ENCODE peak calls at places on chromosome 2, in five cellular contexts. T is HepG2, O is kidney, Z is dorsolateral prefrontal cortex, G is BE2C. U is an unnamed sample.

GRCh38 chr2:102100371-102101096 is 42.0 kb upstream of the IL1R1 start:
- DNase-seq in G (no peak), T (peak), Z (no peak), O (no peak), U (peak)

GRCh38 chr2:230227216-230227615 is 1.7 kb downstream of the SP140 start:
- DNase-seq in G (no peak), O (no peak), T (peak), Z (no peak), U (peak)

GRCh38 chr2:16617282-16618266 is 48.1 kb downstream of the CYRIA start:
- DNase-seq in Z (no peak), G (peak), T (no peak), O (no peak), U (no peak)

GRCh38 chr2:162574615-162575452 is 230.9 kb downstream of the GCA start:
- DNase-seq in Z (no peak), T (peak), O (no peak), G (no peak), U (no peak)

GRCh38 chr2:43792653-43793052 is 18.8 kb downstream of the DYNC2LI1 start:
- DNase-seq in O (no peak), T (no peak), Z (no peak), G (no peak), U (no peak)

GRCh38 chr2:103153580-103153979 is 391.7 kb downstream of the TMEM182 start:
- DNase-seq in G (no peak), T (no peak), O (no peak), Z (no peak), U (no peak)

GRCh38 chr2:241842620-241843211 is 16.0 kb downstream of the PDCD1 start:
- DNase-seq in G (peak), O (peak), T (no peak), Z (no peak), U (peak)

GRCh38 chr2:218879881-218880748 is 537 bp upstream of the WNT10A start:
- DNase-seq in Z (no peak), G (peak), O (peak), T (no peak), U (peak)

GRCh38 chr2:234292955-234293228 is 204.0 kb downstream of the ARL4C start:
- DNase-seq in O (no peak), G (no peak), Z (no peak), T (no peak), U (no peak)

GRCh38 chr2:196176142-196176738 is 4.9 kb upstream of the STK17B start:
- DNase-seq in T (no peak), G (no peak), Z (no peak), O (no peak), U (peak)

GRCh38 chr2:21118302-21118920 is 5.4 kb upstream of the TDRD15 start:
- DNase-seq in G (peak), Z (no peak), T (peak), O (no peak), U (peak)

GRCh38 chr2:3667151-3667631 is 9.2 kb downstream of the ALLC start:
- DNase-seq in T (no peak), Z (no peak), G (peak), O (no peak), U (peak)

GRCh38 chr2:26772064-26773001 is 8.2 kb downstream of the SLC35F6 start:
- DNase-seq in G (no peak), T (peak), O (peak), Z (peak), U (no peak)

GRCh38 chr2:181891966-181892794 is 650 bp downstream of the ITPRID2 start:
- DNase-seq in O (peak), G (peak), T (peak), Z (peak), U (peak)

GRCh38 chr2:2638516-2638915 is 307.4 kb upstream of the MYT1L start:
- DNase-seq in O (no peak), Z (no peak), T (no peak), G (no peak), U (no peak)

GRCh38 chr2:240480834-240481623 is 45.6 kb downstream of the GPC1 start:
- DNase-seq in G (no peak), T (no peak), O (no peak), Z (no peak), U (no peak)

GRCh38 chr2:180733330-180733729 is 247.1 kb upstream of the UBE2E3 start:
- DNase-seq in Z (no peak), T (no peak), O (no peak), G (no peak), U (no peak)

GRCh38 chr2:118971245-118972122 is 29.5 kb downstream of the MARCO start:
- DNase-seq in O (no peak), Z (no peak), G (no peak), T (no peak), U (no peak)

GRCh38 chr2:44218771-44219170 is 50.1 kb downstream of the PPM1B start:
- DNase-seq in T (no peak), Z (no peak), O (no peak), G (no peak), U (no peak)

GRCh38 chr2:157158111-157158510 is 99.4 kb upstream of the GALNT5 start:
- DNase-seq in T (no peak), Z (no peak), O (no peak), G (no peak), U (no peak)

GRCh38 chr2:175399326-175399725 is 217.8 kb upstream of the ATP5MC3 start:
- DNase-seq in T (no peak), O (no peak), G (no peak), Z (no peak), U (no peak)

GRCh38 chr2:210461401-210461800 is 15.2 kb downstream of the LANCL1 start:
- DNase-seq in G (no peak), O (no peak), T (no peak), Z (no peak), U (peak)

GRCh38 chr2:210458395-210458794 is 18.2 kb downstream of the LANCL1 start:
- DNase-seq in O (no peak), Z (no peak), T (no peak), G (no peak), U (no peak)

GRCh38 chr2:210459925-210460862 is 16.4 kb downstream of the LANCL1 start:
- DNase-seq in Z (peak), G (no peak), T (no peak), O (no peak), U (peak)

GRCh38 chr2:210459407-210459806 is 17.2 kb downstream of the LANCL1 start:
- DNase-seq in Z (no peak), O (no peak), G (no peak), T (no peak), U (no peak)

DNA sequence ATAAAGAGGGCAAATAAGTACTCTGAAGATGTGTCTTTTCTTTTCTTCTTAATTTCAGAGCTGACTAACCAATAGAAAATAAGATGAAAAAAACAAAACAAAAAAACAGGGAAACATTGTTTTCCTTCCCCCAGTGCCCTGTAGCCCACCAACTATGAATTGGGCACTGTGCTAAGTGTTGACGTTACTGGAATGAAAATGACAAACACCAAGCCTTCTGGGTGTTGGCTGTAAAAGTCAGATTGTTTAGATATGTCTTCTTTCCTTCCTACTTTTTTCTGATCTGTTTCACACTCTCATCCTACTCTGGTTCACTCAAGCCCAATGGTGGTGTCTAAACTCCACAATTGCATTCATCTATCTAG is 15.7 kb downstream of the LANCL1 start:
- DNase-seq in G (no peak), O (no peak), T (no peak), Z (no peak), U (no peak)
- H3K4me3 ChIP-seq in G (no peak), O (no peak), T (no peak), Z (no peak), U (no peak)

GRCh38 chr2:153623020-153623419 is 144.5 kb upstream of the RPRM start:
- DNase-seq in Z (no peak), O (no peak), G (no peak), T (no peak), U (no peak)

GRCh38 chr2:153622285-153622684 is 143.7 kb upstream of the RPRM start:
- DNase-seq in Z (no peak), G (no peak), O (no peak), T (peak), U (no peak)
- TF ChIP-seq CTCF in Z (no peak), G (peak), O (no peak), T (peak), U (no peak)

DNA sequence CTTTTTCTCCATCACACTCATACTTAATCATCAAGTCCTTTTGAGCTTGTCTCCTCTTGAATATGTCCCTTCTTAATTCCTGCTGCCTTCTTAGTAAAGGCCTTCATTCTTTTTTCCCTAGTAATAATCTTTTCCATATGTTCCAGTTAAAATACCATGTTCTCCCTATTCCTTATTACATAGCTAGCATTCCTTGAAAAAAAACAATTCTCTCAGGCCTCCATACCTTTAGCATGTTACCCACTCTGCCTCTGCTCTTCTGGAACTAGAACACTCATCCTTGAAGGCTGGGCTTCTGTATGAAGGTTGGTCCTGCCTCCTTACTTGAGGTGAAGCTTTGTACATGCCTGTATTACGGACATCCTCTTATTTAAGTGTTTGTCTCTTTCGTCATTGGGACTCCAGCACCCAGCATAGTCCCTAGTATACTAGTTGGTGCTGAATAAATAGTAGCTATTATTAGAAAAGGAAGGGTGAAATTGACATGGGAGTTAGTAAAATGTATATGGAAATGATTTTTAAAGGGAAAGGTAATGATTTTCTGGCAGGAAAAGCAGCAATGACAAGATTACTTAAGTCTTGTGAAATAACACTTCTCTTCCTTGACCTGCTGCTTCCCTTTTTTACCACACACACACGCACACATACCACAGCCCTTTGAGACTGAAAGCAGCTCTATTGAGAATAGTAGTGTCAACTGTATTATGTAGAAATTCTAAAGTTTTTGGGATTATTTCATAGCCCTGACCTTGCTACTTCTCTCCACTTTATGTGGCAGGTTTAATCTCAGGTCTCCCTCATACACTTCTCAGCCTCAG is 45.6 kb downstream of the REL start:
- DNase-seq in Z (no peak), G (no peak), O (no peak), T (no peak), U (no peak)
- H3K4me3 ChIP-seq in Z (no peak), G (no peak), O (no peak), T (no peak), U (no peak)

GRCh38 chr2:202237787-202238233 is 587 bp downstream of the SUMO1 start:
- DNase-seq in G (no peak), Z (peak), O (no peak), T (peak), U (peak)

GRCh38 chr2:202238234-202239197 is at the start of gene SUMO1:
- DNase-seq in T (peak), Z (peak), G (peak), O (peak), U (peak)
- TF ChIP-seq CTCF in T (peak), Z (no peak), G (no peak), O (no peak), U (no peak)

DNA sequence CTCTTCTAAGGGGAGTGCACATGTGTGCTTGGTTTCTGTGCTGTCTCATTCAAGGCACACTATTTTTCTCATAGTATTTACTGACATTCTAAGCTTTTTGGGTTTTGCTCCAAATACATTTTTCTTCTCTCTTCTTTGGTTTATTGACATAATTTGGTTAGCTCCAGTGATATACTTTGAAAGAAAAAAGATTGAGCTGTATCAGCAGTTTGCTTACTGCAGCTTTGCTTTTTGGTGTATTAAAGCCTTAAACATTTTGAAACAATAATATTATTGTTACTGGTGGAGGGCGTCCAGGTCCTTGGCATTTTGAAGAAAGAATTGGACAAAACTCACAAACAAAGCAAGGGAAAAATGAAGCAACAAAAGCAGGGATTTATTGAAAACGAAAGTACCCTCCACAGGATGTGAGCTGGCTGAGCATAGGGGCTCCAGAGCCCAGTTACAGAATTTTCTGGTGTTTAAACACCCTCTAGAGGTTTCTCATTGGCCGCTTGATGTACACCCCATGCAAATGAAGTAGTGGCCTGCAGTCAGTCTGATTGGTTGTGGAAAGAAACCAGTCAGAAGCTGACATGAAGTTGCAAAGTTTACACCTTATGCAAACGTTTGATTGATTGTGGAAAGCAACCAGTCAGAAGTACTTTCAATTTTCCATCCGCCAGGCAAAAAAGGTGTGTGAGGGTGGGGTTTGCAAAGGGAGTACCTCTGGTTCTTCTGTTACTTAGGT is 62.2 kb downstream of the VWA3B start:
- DNase-seq in O (no peak), G (peak), T (peak), Z (no peak), U (no peak)
- H3K4me3 ChIP-seq in O (peak), G (peak), T (no peak), Z (peak), U (no peak)

GRCh38 chr2:149259136-149259535 is 71.3 kb upstream of the LYPD6 start:
- DNase-seq in T (no peak), O (no peak), Z (no peak), G (no peak), U (no peak)

GRCh38 chr2:149261672-149262071 is 68.7 kb upstream of the LYPD6 start:
- DNase-seq in T (no peak), Z (no peak), G (no peak), O (no peak), U (peak)

GRCh38 chr2:149258531-149258930 is 71.9 kb upstream of the LYPD6 start:
- DNase-seq in G (no peak), O (no peak), T (no peak), Z (no peak), U (no peak)
- TF ChIP-seq CTCF in G (no peak), O (no peak), T (no peak), Z (no peak), U (peak)

DNA sequence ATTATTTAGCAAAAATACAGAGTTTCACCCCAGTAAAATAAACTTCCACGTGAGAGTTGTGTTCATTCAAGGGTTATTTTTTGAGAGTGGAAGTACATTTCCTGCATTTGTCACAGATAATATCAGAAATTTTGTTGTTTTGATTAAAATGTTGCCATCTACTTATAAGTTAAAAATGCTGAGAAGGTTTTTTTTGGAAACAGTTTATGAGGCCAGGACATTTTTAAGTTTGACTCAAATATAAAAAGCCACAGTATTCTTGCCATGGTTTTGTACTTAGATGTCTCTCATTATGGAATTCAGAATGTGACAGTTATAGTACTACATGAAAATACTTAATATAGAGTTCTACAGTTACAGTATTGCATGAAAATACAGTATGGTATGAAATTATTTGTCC is 44.0 kb downstream of the PDK1 start:
- DNase-seq in G (no peak), T (no peak), O (no peak), Z (no peak), U (no peak)
- H3K4me3 ChIP-seq in G (no peak), T (no peak), O (no peak), Z (no peak), U (no peak)

GRCh38 chr2:207045531-207045930 is 106.2 kb downstream of the CPO start:
- DNase-seq in T (no peak), O (no peak), Z (no peak), G (no peak), U (no peak)
- TF ChIP-seq CTCF in T (no peak), O (no peak), Z (no peak), G (no peak), U (no peak)

GRCh38 chr2:200380833-200381542 is 74.5 kb downstream of the SPATS2L start:
- DNase-seq in G (no peak), O (no peak), Z (no peak), T (no peak), U (peak)
- H3K4me3 ChIP-seq in G (no peak), O (no peak), Z (no peak), T (no peak), U (no peak)

DNA sequence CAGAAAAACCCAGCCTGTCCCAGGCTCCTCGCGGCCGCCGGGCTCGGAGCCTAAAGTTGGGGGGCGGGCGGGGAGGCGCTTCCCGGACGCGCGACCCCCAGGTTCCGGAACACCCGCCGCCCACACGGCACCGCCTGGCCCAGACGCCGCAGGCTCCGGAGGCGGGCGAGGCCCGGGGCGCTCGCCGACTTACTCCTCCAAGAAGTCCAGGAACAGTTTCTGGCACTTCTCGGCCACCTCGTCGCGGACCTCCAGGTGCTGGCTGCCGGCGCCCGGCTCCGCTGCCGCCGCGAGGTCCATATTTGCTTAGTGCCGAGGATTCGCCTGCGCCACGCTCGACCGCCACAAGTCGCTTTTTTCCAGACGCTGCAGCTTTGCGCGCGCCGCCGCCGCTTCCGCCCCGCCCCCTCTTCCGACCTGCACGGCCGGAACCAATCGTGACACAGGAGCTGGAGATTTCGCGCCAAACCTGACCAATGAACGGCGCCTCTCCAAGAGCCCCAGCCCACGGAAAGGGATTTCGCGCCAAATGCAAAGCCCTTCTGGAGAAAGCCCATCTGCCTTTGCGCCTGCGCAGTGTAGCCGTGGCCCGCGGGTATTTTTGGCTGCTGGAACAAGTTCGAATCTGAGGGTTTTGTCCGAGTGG is at the start of gene MCM6:
- DNase-seq in Z (peak), O (peak), G (peak), T (peak), U (peak)
- TF ChIP-seq CTCF in Z (no peak), O (peak), G (no peak), T (no peak), U (no peak)

U was measured in GM12865.